ENCODE peak calls at places on chromosomes 1 and 21, in six cellular contexts. F is renal cortical epithelial cell; K is activated CD4-positive, CD25-positive, alpha-beta regulatory T cell treated with anti-CD3 and anti-CD28 coated beads, Interleukin-2, amount 50 U/mL, for 72 hours; Z is dorsolateral prefrontal cortex; L is stimulated activated CD4-positive, alpha-beta T cell treated with anti-CD3 and anti-CD28 coated beads, Interleukin-15, amount 100 ng/mL, for 24 hours; A is GM23248. N is an unnamed sample.
A peak's percentile ranks its signal among the peaks of the same experiment; 100 is the strongest.

GRCh38 chr21:42174173-42174572 is 44.8 kb upstream of the ABCG1 start:
- DNase-seq in K (peak; percentile 33), Z (no peak), F (no peak), L (no peak), A (no peak), N (no peak)

GRCh38 chr1:187689137-187689536 is 860.4 kb downstream of the PLA2G4A start:
- DNase-seq in Z (no peak), L (no peak), K (no peak), A (peak; percentile 62), F (peak; percentile 20), N (no peak)

GRCh38 chr1:3016641-3017439 is 4.4 kb upstream of the ACTRT2 start:
- DNase-seq in L (no peak), A (no peak), F (no peak), K (no peak), Z (peak; percentile 20), N (peak; percentile 48)

GRCh38 chr1:62515055-62515454 is 78.2 kb downstream of the USP1 start:
- DNase-seq in K (no peak), L (no peak), Z (no peak), A (peak; percentile 50), F (peak; percentile 97), N (no peak)

GRCh38 chr1:31788825-31789256 is 24.7 kb upstream of the ADGRB2 start:
- DNase-seq in L (no peak), F (peak; percentile 45), K (no peak), Z (peak; percentile 48), A (peak; percentile 91), N (no peak)

GRCh38 chr21:36854391-36854790 is 112.1 kb downstream of the HLCS start:
- DNase-seq in F (peak; percentile 46), K (no peak), Z (no peak), A (peak; percentile 36), L (peak; percentile 33), N (no peak)

GRCh38 chr1:237183963-237184540 is 142.1 kb downstream of the RYR2 start:
- DNase-seq in K (no peak), L (no peak), Z (no peak), A (no peak), F (no peak), N (no peak)

GRCh38 chr1:220700591-220701179 is 10.5 kb downstream of the C1orf115 start:
- DNase-seq in Z (no peak), F (no peak), L (no peak), K (no peak), A (no peak), N (no peak)

N was measured in kidney.